ENCODE peak calls at places on chromosomes 6 and 20, in four cellular contexts. One of them, this sample, is unnamed. For H3K79me2, the result is how much of the 10 kb centered on the place peaks cover.

GRCh38 chr6:56241106-56241812 is 6.1 kb downstream of the COL21A1 start:
- DNase-seq in Karpas-422: no peak
- DNase-seq in trophoblast cell: no peak
- DNase-seq in K562: no peak
- DNase-seq in this sample: no peak

GRCh38 chr20:23094927-23095326 is 8.8 kb upstream of the CD93 start:
- DNase-seq in Karpas-422: no peak
- DNase-seq in trophoblast cell: no peak
- DNase-seq in K562: no peak
- DNase-seq in this sample: no peak

GRCh38 chr20:56875052-56875663 is 246.1 kb downstream of the TFAP2C start:
- DNase-seq in Karpas-422: no peak
- DNase-seq in trophoblast cell: peak
- DNase-seq in K562: no peak
- DNase-seq in this sample: peak

GRCh38 chr20:2705931-2706645 is 13.5 kb downstream of the EBF4 start:
- DNase-seq in Karpas-422: no peak
- DNase-seq in trophoblast cell: no peak
- DNase-seq in K562: no peak
- DNase-seq in this sample: no peak

GRCh38 chr6:154367839-154368695 is 11.5 kb upstream of the IPCEF1 start:
- DNase-seq in Karpas-422: no peak
- DNase-seq in trophoblast cell: peak
- DNase-seq in K562: no peak
- DNase-seq in this sample: no peak

GRCh38 chr20:21017381-21018085 is 88.6 kb downstream of the LINC00237 start:
- DNase-seq in Karpas-422: no peak
- DNase-seq in trophoblast cell: no peak
- DNase-seq in K562: no peak
- DNase-seq in this sample: no peak

GRCh38 chr6:28809947-28810654 is 113.7 kb downstream of the TRIM27 start:
- DNase-seq in Karpas-422: no peak
- DNase-seq in trophoblast cell: peak
- DNase-seq in K562: no peak
- DNase-seq in this sample: no peak

GRCh38 chr6:30260036-30260504 is 46.9 kb upstream of the TRIM26 start:
- DNase-seq in Karpas-422: no peak
- DNase-seq in trophoblast cell: no peak
- DNase-seq in K562: no peak
- DNase-seq in this sample: no peak

GRCh38 chr6:105326216-105326615 is 76.7 kb downstream of the PREP start:
- DNase-seq in Karpas-422: no peak
- DNase-seq in trophoblast cell: no peak
- DNase-seq in K562: no peak
- DNase-seq in this sample: peak

GRCh38 chr6:138986578-138986977 is 1.5 kb downstream of the REPS1 start:
- DNase-seq in Karpas-422: no peak
- DNase-seq in trophoblast cell: peak
- DNase-seq in K562: peak
- DNase-seq in this sample: peak

GRCh38 chr6:3531481-3531880 is 74.6 kb upstream of the SLC22A23 start:
- DNase-seq in Karpas-422: peak
- DNase-seq in trophoblast cell: no peak
- DNase-seq in K562: no peak
- DNase-seq in this sample: no peak

GRCh38 chr6:32196682-32197616 is 4.5 kb upstream of the GPSM3 start:
- DNase-seq in Karpas-422: peak
- DNase-seq in trophoblast cell: peak
- DNase-seq in K562: peak
- DNase-seq in this sample: peak

GRCh38 chr6:159633196-159633595 is 59.8 kb downstream of the SOD2 start:
- DNase-seq in Karpas-422: peak
- DNase-seq in trophoblast cell: peak
- DNase-seq in K562: peak
- DNase-seq in this sample: no peak

GRCh38 chr20:63680427-63680826 is 16.0 kb upstream of the TNFRSF6B start:
- DNase-seq in Karpas-422: no peak
- DNase-seq in trophoblast cell: no peak
- DNase-seq in K562: no peak
- DNase-seq in this sample: no peak

GRCh38 chr20:45501600-45501999 is 13.8 kb downstream of the SPINT3 start:
- DNase-seq in Karpas-422: no peak
- DNase-seq in trophoblast cell: no peak
- DNase-seq in K562: no peak
- DNase-seq in this sample: no peak

GRCh38 chr6:15879372-15880261 is 216.8 kb upstream of the DTNBP1 start:
- DNase-seq in Karpas-422: peak
- DNase-seq in trophoblast cell: no peak
- DNase-seq in K562: peak
- DNase-seq in this sample: peak

GRCh38 chr6:55474386-55474785 is 104.6 kb downstream of the HMGCLL1 start:
- DNase-seq in Karpas-422: no peak
- DNase-seq in trophoblast cell: no peak
- DNase-seq in K562: no peak
- DNase-seq in this sample: no peak

GRCh38 chr6:160333101-160333500 is 15.1 kb upstream of the SLC22A3 start:
- DNase-seq in Karpas-422: no peak
- DNase-seq in trophoblast cell: no peak
- DNase-seq in K562: no peak
- DNase-seq in this sample: no peak

GRCh38 chr6:16472349-16473069 is 234.1 kb downstream of the GMPR start:
- DNase-seq in Karpas-422: no peak
- DNase-seq in trophoblast cell: peak
- DNase-seq in K562: no peak
- DNase-seq in this sample: peak

GRCh38 chr20:45124365-45124764 is at the start of gene WFDC12:
- DNase-seq in Karpas-422: no peak
- DNase-seq in trophoblast cell: no peak
- DNase-seq in K562: no peak
- DNase-seq in this sample: no peak

GRCh38 chr6:13863699-13864155 is 49.4 kb upstream of the MCUR1 start:
- DNase-seq in Karpas-422: no peak
- DNase-seq in trophoblast cell: peak
- DNase-seq in K562: peak
- DNase-seq in this sample: no peak

GRCh38 chr20:61872371-61872900 is 193.2 kb downstream of the TAF4 start:
- DNase-seq in Karpas-422: no peak
- DNase-seq in trophoblast cell: no peak
- DNase-seq in K562: no peak
- DNase-seq in this sample: no peak

GRCh38 chr6:167893416-167893815 is 66.7 kb downstream of the AFDN start:
- DNase-seq in Karpas-422: no peak
- DNase-seq in trophoblast cell: no peak
- DNase-seq in K562: no peak
- DNase-seq in this sample: peak

GRCh38 chr6:25998379-25998778 is 35.8 kb downstream of the TRIM38 start:
- DNase-seq in Karpas-422: no peak
- DNase-seq in trophoblast cell: no peak
- DNase-seq in K562: no peak
- DNase-seq in this sample: no peak

GRCh38 chr6:141463237-141463977 is 669.3 kb upstream of the GJE1 start:
- DNase-seq in Karpas-422: no peak
- DNase-seq in trophoblast cell: peak
- DNase-seq in K562: no peak
- DNase-seq in this sample: peak

GRCh38 chr20:56458227-56458821 is 10.1 kb upstream of the RTF2 start:
- DNase-seq in Karpas-422: peak
- DNase-seq in trophoblast cell: no peak
- DNase-seq in K562: peak
- DNase-seq in this sample: no peak

GRCh38 chr6:143772110-143772509 is 71.0 kb upstream of the LTV1 start:
- DNase-seq in Karpas-422: no peak
- DNase-seq in trophoblast cell: no peak
- DNase-seq in K562: no peak
- DNase-seq in this sample: no peak

GRCh38 chr6:143772662-143773061 is 70.5 kb upstream of the LTV1 start:
- DNase-seq in Karpas-422: no peak
- DNase-seq in trophoblast cell: no peak
- DNase-seq in K562: no peak
- DNase-seq in this sample: no peak

GRCh38 chr6:143775326-143775725 is 67.8 kb upstream of the LTV1 start:
- DNase-seq in Karpas-422: no peak
- DNase-seq in trophoblast cell: no peak
- DNase-seq in K562: no peak
- DNase-seq in this sample: no peak

GRCh38 chr6:143774347-143774746 is 68.8 kb upstream of the LTV1 start:
- DNase-seq in Karpas-422: no peak
- DNase-seq in trophoblast cell: no peak
- DNase-seq in K562: no peak
- DNase-seq in this sample: no peak

GRCh38 chr6:143773503-143773902 is 69.6 kb upstream of the LTV1 start:
- DNase-seq in Karpas-422: no peak
- DNase-seq in trophoblast cell: no peak
- DNase-seq in K562: no peak
- DNase-seq in this sample: no peak
- H3K4me3 ChIP-seq in Karpas-422: no peak
- H3K4me3 ChIP-seq in trophoblast cell: no peak
- H3K4me3 ChIP-seq in K562: no peak
- H3K4me3 ChIP-seq in this sample: no peak

DNA sequence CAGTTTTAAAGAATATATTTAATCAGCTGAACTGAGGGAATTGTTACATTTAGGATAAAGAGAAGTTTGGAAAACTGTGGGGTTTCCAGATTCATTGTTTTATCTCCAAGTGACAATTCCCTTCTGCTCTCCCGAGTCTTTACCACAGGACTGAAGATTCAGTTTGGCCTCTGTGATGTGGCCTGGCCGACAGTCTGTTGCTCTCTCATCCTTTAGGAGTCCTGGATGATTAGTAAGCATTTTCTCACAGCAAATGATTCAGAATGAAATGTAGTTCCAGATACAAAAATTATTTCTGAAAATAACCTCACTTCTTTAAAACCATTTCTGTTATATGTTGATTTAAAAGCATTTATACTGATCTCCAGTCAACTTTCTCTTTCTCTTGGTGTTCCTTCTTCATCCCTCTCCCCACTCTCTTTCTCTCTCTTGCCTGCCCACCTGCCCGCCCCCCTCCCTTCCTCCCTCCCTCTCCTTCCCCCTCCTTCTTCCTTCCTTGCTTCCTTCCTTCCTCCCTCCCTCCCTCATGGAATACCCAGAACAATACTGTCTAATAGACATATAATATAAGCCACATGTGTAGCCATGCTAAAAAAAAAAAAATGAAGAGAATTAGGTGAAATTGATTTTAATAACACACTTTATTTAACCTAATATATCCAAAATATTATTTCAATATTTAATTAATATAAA is 254.9 kb downstream of the PRL start:
- DNase-seq in Karpas-422: no peak
- DNase-seq in trophoblast cell: no peak
- DNase-seq in K562: no peak
- DNase-seq in this sample: peak
- H3K79me2 ChIP-seq in Karpas-422: under half
- H3K79me2 ChIP-seq in trophoblast cell: under half
- H3K79me2 ChIP-seq in K562: under half
- H3K79me2 ChIP-seq in this sample: under half

DNA sequence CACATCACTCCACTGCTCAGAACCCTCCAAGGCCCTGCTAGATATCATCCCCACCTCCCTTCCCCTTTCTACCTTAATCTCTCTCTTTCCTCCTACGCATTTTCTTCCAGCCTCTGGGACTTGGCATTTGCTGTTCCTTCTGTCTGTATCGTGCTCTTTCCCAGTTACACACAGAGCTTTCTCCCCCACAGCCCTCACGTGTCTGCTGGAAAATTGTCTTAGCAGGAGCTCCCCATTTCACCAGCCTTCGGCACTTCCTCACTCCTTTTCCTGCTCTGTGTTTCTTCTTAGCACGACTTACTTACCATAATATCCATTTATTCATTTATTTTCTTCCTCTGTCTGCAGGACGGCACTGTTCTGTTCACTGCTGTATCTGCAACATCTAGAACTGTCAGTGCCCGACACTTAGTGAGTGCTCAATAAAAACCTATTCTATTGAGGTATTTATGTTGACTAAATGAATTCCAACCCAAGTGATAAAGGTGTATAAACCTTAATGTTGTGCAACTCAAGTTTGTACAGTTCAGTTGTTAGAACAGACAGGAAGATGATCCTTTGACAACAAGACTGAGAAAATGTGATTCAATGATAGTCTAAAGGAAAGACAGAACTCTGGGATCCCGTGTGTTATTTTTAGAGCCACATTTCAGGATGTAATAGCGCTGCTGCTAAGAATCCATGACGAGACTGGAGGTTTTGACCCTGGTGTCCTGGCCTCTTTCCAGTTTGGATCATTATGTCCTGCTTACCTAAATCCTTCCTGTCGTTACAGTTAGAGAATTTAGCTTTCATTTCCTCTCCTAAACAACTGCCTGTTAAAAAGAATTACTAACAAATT is 170.1 kb upstream of the LAMP5 start:
- DNase-seq in Karpas-422: no peak
- DNase-seq in trophoblast cell: no peak
- DNase-seq in K562: no peak
- DNase-seq in this sample: peak
- H3K4me2 ChIP-seq in Karpas-422: no peak
- H3K4me2 ChIP-seq in trophoblast cell: no peak
- H3K4me2 ChIP-seq in K562: no peak
- H3K4me2 ChIP-seq in this sample: peak

GRCh38 chr20:18400460-18400859 is 66.4 kb downstream of the DZANK1 start:
- DNase-seq in Karpas-422: no peak
- DNase-seq in trophoblast cell: no peak
- DNase-seq in K562: no peak
- DNase-seq in this sample: no peak

GRCh38 chr20:18391686-18392085 is 75.1 kb downstream of the DZANK1 start:
- DNase-seq in Karpas-422: no peak
- DNase-seq in trophoblast cell: no peak
- DNase-seq in K562: no peak
- DNase-seq in this sample: no peak

GRCh38 chr20:18394363-18394762 is 72.5 kb downstream of the DZANK1 start:
- DNase-seq in Karpas-422: no peak
- DNase-seq in trophoblast cell: no peak
- DNase-seq in K562: no peak
- DNase-seq in this sample: no peak

GRCh38 chr20:18397090-18397489 is 69.7 kb downstream of the DZANK1 start:
- DNase-seq in Karpas-422: no peak
- DNase-seq in trophoblast cell: no peak
- DNase-seq in K562: no peak
- DNase-seq in this sample: no peak

GRCh38 chr20:18395544-18395943 is 71.3 kb downstream of the DZANK1 start:
- DNase-seq in Karpas-422: no peak
- DNase-seq in trophoblast cell: no peak
- DNase-seq in K562: no peak
- DNase-seq in this sample: no peak
- H3K4me3 ChIP-seq in Karpas-422: no peak
- H3K4me3 ChIP-seq in trophoblast cell: no peak
- H3K4me3 ChIP-seq in K562: no peak
- H3K4me3 ChIP-seq in this sample: no peak

GRCh38 chr6:36095497-36096391 is 34.6 kb upstream of the MAPK13 start:
- DNase-seq in Karpas-422: no peak
- DNase-seq in trophoblast cell: no peak
- DNase-seq in K562: no peak
- DNase-seq in this sample: no peak
- H3K79me2 ChIP-seq in Karpas-422: under half
- H3K79me2 ChIP-seq in trophoblast cell: under half
- H3K79me2 ChIP-seq in K562: under half
- H3K79me2 ChIP-seq in this sample: under half

GRCh38 chr6:43884660-43885022 is 114.6 kb downstream of the VEGFA start:
- DNase-seq in Karpas-422: no peak
- DNase-seq in trophoblast cell: no peak
- DNase-seq in K562: no peak
- DNase-seq in this sample: no peak
- H3K4me2 ChIP-seq in Karpas-422: no peak
- H3K4me2 ChIP-seq in trophoblast cell: no peak
- H3K4me2 ChIP-seq in K562: no peak
- H3K4me2 ChIP-seq in this sample: no peak